ENCODE peak calls at places on chromosomes 4 and X, in nine cellular contexts. S is cardiac fibroblast, X is pancreas, L is tibial artery, Z is GM06990, J is GM10248, C is hepatocyte, I is coronary artery, P is tibial nerve. B is an unnamed sample.

GRCh38 chr4:152991361-152991760 is 55.2 kb downstream of the FHDC1 start:
- DNase-seq in I (no peak), X (no peak), J (no peak), L (no peak), S (no peak), P (no peak), C (no peak), Z (no peak), B (no peak)

GRCh38 chr4:106329027-106329618 is 12.8 kb downstream of the AIMP1 start:
- DNase-seq in I (no peak), Z (no peak), C (peak), S (peak), J (peak), L (no peak), P (no peak), X (no peak), B (peak)

GRCh38 chr4:102825261-102826071 is 1.9 kb downstream of the UBE2D3 start:
- DNase-seq in X (no peak), Z (peak), P (peak), S (peak), I (no peak), C (peak), L (no peak), J (no peak), B (peak)

GRCh38 chrX:100647095-100647494 is 3.1 kb downstream of the SRPX2 start:
- DNase-seq in I (no peak), L (peak), J (no peak), X (no peak), S (peak), P (no peak), Z (no peak), C (peak), B (no peak)

GRCh38 chrX:23773601-23774175 is 9.3 kb upstream of the SAT1 start:
- DNase-seq in X (no peak), J (peak), Z (no peak), P (no peak), C (no peak), L (no peak), I (no peak), S (peak), B (no peak)

GRCh38 chr4:13615162-13615561 is 12.4 kb downstream of the BOD1L1 start:
- DNase-seq in X (no peak), J (peak), P (no peak), I (no peak), S (no peak), L (no peak), C (no peak), Z (no peak), B (no peak)

GRCh38 chr4:180099962-180100361 is 2143.2 kb upstream of the TENM3 start:
- DNase-seq in S (no peak), C (no peak), P (no peak), J (no peak), L (no peak), I (no peak), X (no peak), Z (no peak), B (no peak)

GRCh38 chrX:94401426-94401825 is 727.4 kb downstream of the FAM133A start:
- DNase-seq in P (no peak), I (no peak), C (peak), J (no peak), S (no peak), X (no peak), L (no peak), Z (no peak), B (no peak)

GRCh38 chrX:10167573-10167972 is 10.8 kb downstream of the CLCN4 start:
- DNase-seq in S (no peak), L (no peak), P (no peak), C (no peak), Z (no peak), J (peak), I (no peak), X (no peak), B (no peak)

GRCh38 chr4:92210906-92211305 is 92.9 kb upstream of the GRID2 start:
- DNase-seq in P (no peak), I (no peak), Z (no peak), J (no peak), S (no peak), C (no peak), X (no peak), L (no peak), B (no peak)

GRCh38 chr4:40401646-40402045 is 66.5 kb downstream of the CHRNA9 start:
- DNase-seq in S (no peak), I (no peak), C (no peak), L (no peak), Z (no peak), J (no peak), P (no peak), X (no peak), B (no peak)

GRCh38 chr4:40403079-40403478 is 67.9 kb downstream of the CHRNA9 start:
- DNase-seq in P (no peak), S (peak), C (peak), I (no peak), L (no peak), J (no peak), X (no peak), Z (no peak), B (no peak)

GRCh38 chr4:40402556-40402955 is 67.4 kb downstream of the CHRNA9 start:
- DNase-seq in Z (no peak), C (no peak), J (no peak), I (no peak), X (no peak), P (no peak), S (no peak), L (no peak), B (no peak)

GRCh38 chr4:40401096-40401495 is 66.0 kb downstream of the CHRNA9 start:
- DNase-seq in J (no peak), C (no peak), S (no peak), I (no peak), X (no peak), Z (no peak), L (no peak), P (no peak), B (no peak)

DNA sequence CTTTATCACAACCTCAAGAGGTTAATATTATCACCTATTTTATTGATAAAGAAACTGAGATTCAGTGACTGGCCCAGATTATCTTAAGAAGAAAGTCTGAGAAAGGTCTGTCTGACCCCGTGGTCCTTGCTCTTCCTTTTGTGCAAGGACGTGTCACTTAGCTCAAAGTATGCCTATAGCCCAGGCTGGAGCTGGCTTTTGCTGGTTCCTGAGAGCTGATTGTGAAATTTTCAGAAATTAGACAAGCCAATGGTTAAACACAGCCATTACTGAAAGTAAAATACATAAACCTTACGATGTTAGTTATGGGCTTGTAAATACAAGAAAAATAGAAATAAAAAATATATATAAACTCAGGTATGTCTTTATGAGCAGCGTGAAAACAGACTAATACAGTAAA is 70.1 kb downstream of the CHRNA9 start:
- DNase-seq in J (no peak), P (no peak), C (peak), X (no peak), Z (no peak), I (no peak), S (no peak), L (no peak), B (no peak)
- TF ChIP-seq CTCF in J (no peak), P (no peak), C (no peak), X (no peak), Z (no peak), I (no peak), S (no peak), L (no peak), B (no peak)

GRCh38 chr4:87056884-87057283 is 122.1 kb downstream of the AFF1 start:
- DNase-seq in X (no peak), Z (no peak), P (no peak), I (no peak), L (no peak), C (peak), J (no peak), S (no peak), B (no peak)

GRCh38 chr4:87055340-87055739 is 120.5 kb downstream of the AFF1 start:
- DNase-seq in X (no peak), Z (no peak), J (no peak), C (no peak), L (no peak), P (no peak), S (peak), I (no peak), B (no peak)

GRCh38 chr4:87057835-87058234 is 123.0 kb downstream of the AFF1 start:
- DNase-seq in I (no peak), L (no peak), C (no peak), S (no peak), Z (no peak), J (no peak), P (no peak), X (no peak), B (no peak)

GRCh38 chr4:87060957-87061356 is 126.1 kb downstream of the AFF1 start:
- DNase-seq in S (no peak), L (no peak), P (no peak), J (no peak), X (no peak), Z (no peak), I (no peak), C (no peak), B (peak)

DNA sequence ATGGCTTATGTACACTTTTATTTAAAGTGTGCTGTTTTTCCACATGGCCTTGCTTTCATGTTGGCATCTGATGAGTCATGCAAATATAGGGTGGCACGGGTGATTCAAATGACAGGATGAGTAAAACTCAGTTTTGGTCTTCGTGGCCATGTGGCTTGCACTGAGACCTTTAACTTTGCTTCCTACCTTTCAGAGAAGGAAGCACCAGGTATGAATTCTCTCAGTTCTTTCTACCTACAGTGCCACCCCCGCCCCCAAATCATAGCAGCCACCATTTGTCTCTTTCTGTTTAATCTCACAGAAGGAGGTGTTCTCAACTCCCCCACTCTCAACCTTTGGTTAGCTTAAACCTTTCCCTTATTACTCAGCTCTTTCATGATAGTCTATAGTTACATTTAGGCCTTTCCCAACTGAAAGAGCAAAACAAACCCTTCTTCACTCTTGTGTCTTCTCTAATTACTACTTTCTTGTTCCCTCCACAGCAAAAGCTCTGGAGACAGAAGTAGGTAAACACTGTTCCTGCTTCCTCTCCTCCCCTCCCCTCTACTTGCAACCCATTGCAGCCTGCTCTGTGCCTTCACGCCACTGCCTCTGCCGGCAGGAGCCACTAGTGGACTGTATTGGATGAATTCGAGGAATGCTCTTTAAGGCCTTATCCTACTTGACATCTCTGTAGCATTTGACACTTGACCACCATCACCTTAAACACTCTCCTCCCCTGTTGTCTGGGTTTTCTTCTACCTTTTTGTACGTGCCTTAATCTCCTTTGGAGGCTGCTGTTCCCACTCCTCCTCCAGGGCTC is 123.7 kb downstream of the AFF1 start:
- DNase-seq in Z (no peak), S (no peak), C (peak), J (no peak), P (no peak), X (no peak), I (no peak), L (no peak), B (no peak)
- TF ChIP-seq CTCF in Z (no peak), S (peak), C (peak), J (no peak), P (no peak), X (no peak), I (no peak), L (peak), B (peak)

GRCh38 chr4:111045992-111046391 is 423.1 kb upstream of the PITX2 start:
- DNase-seq in L (no peak), X (no peak), J (no peak), S (no peak), C (no peak), Z (no peak), I (no peak), P (no peak), B (no peak)
- TF ChIP-seq CTCF in L (no peak), X (no peak), J (no peak), S (no peak), C (no peak), Z (peak), I (no peak), P (no peak), B (peak)

GRCh38 chr4:182126567-182126966 is 116.6 kb upstream of the TENM3 start:
- DNase-seq in S (no peak), C (no peak), J (no peak), L (no peak), P (no peak), Z (no peak), X (no peak), I (no peak), B (peak)
- TF ChIP-seq CTCF in S (no peak), C (no peak), J (no peak), L (no peak), P (no peak), Z (no peak), X (no peak), I (no peak), B (no peak)

B was measured in brain microvascular endothelial cell.